ENCODE peak calls at places on chromosomes 12 and 14, in four cellular contexts. P is K562, C is HepG2, T is HCT116. V is an unnamed sample.

GRCh38 chr12:104258476-104259067 is 43.0 kb downstream of the TXNRD1 start:
- DNase-seq in T (no peak), P (no peak), C (no peak), V (no peak)

GRCh38 chr12:79887912-79888311 is 47.0 kb downstream of the PPP1R12A start:
- DNase-seq in C (no peak), T (no peak), P (no peak), V (no peak)

GRCh38 chr12:71787574-71787973 is 32.9 kb downstream of the RAB21 start:
- DNase-seq in T (no peak), P (no peak), C (no peak), V (no peak)

GRCh38 chr14:53027562-53027961 is 76.7 kb upstream of the FERMT2 start:
- DNase-seq in C (no peak), T (no peak), P (no peak), V (no peak)

GRCh38 chr12:111220363-111220762 is 148.5 kb downstream of the PHETA1 start:
- DNase-seq in P (no peak), T (no peak), C (no peak), V (no peak)

GRCh38 chr12:9340422-9341259 is 132.4 kb upstream of the PZP start:
- DNase-seq in C (no peak), P (no peak), T (no peak), V (no peak)

GRCh38 chr14:94679106-94679819 is 67.1 kb downstream of the SERPINA3 start:
- DNase-seq in T (no peak), P (no peak), C (no peak), V (no peak)

GRCh38 chr14:76918751-76919421 is 92.7 kb downstream of the LRRC74A start:
- DNase-seq in T (peak), P (peak), C (peak), V (peak)

GRCh38 chr14:21095430-21096205 is 2.8 kb downstream of the ZNF219 start:
- DNase-seq in P (peak), T (no peak), C (no peak), V (no peak)

GRCh38 chr12:110065540-110065939 is 17.2 kb upstream of the C12orf76 start:
- DNase-seq in T (no peak), C (no peak), P (no peak), V (no peak)

GRCh38 chr12:31727197-31727596 is 1.6 kb downstream of the AMN1 start:
- DNase-seq in C (no peak), T (no peak), P (no peak), V (no peak)

GRCh38 chr12:120630139-120630895 is 10.1 kb upstream of the CABP1 start:
- DNase-seq in C (no peak), P (no peak), T (no peak), V (no peak)

GRCh38 chr12:80216890-80217559 is 117.7 kb downstream of the OTOGL start:
- DNase-seq in T (no peak), P (no peak), C (no peak), V (no peak)

GRCh38 chr12:56631790-56632700 is 1.9 kb upstream of the BAZ2A start:
- DNase-seq in T (no peak), P (peak), C (peak), V (peak)

GRCh38 chr12:121668750-121669524 is 517 bp downstream of the MORN3 start:
- DNase-seq in C (peak), T (no peak), P (peak), V (peak)

GRCh38 chr12:76719171-76719631 is 44.7 kb upstream of the ZDHHC17 start:
- DNase-seq in C (no peak), T (no peak), P (no peak), V (no peak)

GRCh38 chr12:117724545-117724944 is 244.2 kb downstream of the KSR2 start:
- DNase-seq in C (no peak), T (no peak), P (no peak), V (no peak)

GRCh38 chr12:21831671-21832357 is 57.3 kb upstream of the KCNJ8 start:
- DNase-seq in T (no peak), P (no peak), C (no peak), V (no peak)

GRCh38 chr12:121789233-121789781 is 4.2 kb downstream of the RHOF start:
- DNase-seq in T (no peak), C (no peak), P (no peak), V (no peak)

GRCh38 chr14:102461490-102462317 is 47.9 kb downstream of the ANKRD9 start:
- DNase-seq in T (no peak), P (no peak), C (no peak), V (no peak)

GRCh38 chr14:21244546-21244945 is 24.7 kb downstream of the HNRNPC start:
- DNase-seq in P (no peak), T (no peak), C (no peak), V (no peak)

DNA sequence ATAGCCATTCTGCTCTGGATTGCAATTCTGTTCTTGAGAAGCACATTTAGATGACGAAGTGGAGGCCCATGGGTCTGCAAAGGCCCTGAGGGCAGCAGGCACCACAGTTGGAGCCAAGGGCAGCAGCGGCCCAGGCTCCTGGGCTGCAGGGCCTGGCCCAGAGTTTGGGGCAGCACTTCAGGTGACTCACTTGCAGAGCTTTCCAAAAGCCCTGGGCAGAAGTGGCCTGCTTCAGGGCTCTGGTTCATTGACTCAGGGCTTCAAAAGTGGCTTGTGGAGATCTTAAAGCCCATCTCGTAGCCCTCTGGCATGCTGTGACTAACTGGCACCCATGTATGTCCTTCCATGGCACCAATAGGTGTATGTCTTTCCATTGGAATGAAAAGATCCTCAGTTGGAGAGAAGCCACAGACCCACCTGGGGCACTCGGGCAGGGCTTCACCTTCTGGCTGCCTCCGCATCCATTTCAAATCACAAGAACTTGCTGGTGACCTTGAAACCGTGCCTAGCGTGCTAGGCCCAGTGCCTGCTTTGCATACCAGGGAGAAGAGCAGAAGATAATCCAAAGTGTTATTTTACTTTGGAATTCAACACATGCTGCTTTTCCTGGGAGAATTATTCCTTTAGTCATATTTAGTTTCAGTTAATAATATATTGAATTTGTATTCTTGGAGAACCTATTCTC is 106.7 kb downstream of the PRMT8 start:
- DNase-seq in T (no peak), P (no peak), C (no peak), V (no peak)
- TF ChIP-seq JUND in T (no peak), P (no peak), C (no peak), V (no peak)

DNA sequence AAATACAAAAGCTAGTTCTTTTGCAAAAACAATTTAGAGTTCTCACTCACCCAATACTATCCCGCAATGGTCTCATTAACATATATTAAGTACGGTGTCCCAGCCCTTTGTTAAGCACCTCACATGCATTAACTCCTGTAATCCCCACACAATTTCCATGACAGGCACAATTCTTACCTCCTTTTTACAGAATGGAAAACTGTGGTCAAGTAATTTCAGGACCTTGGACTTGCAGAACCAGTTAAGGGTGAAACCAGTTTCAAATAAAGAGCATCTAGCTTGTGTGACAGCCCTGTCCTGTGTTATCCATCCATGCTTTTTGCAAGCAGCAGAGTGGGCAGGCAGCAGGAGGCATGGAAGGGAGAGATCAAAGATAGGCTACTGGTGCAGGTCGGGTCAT is 470.8 kb downstream of the NELL2 start:
- DNase-seq in P (no peak), C (no peak), T (no peak), V (no peak)
- TF ChIP-seq JUND in P (no peak), C (no peak), T (no peak), V (no peak)

GRCh38 chr12:78239566-78239965 is 408.9 kb downstream of the NAV3 start:
- DNase-seq in P (no peak), C (no peak), T (no peak), V (no peak)

GRCh38 chr12:78241472-78241871 is 410.8 kb downstream of the NAV3 start:
- DNase-seq in T (no peak), C (no peak), P (no peak), V (no peak)

GRCh38 chr12:78236264-78236663 is 405.6 kb downstream of the NAV3 start:
- DNase-seq in P (no peak), C (no peak), T (no peak), V (no peak)

GRCh38 chr12:78245111-78245510 is 414.4 kb downstream of the NAV3 start:
- DNase-seq in T (no peak), C (no peak), P (no peak), V (no peak)

DNA sequence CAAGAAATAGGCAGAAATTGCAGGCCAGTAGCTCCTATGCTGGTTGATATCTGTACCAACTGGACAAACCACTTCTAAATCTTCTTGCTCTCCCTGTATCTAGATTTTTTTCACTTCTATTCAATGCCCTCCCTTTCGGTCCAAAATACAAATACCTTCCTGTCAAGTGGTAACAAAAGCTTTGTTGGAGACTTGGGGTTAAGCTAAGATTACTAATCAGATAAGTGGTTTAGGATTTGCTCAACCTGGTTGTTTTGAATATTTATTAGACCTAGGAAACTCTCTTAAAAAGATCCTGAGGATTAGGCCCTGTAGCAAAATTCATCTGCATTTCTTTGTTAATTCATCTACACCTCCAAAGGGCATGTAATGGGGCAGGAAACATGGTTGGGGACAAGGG is 410.1 kb downstream of the NAV3 start:
- DNase-seq in T (no peak), C (no peak), P (no peak), V (no peak)
- TF ChIP-seq JUND in T (no peak), C (no peak), P (no peak), V (no peak)

GRCh38 chr14:32702571-32702970 is 236.1 kb upstream of the NPAS3 start:
- DNase-seq in T (no peak), C (no peak), P (no peak), V (no peak)
- TF ChIP-seq JUND in T (no peak), C (no peak), P (no peak), V (no peak)

GRCh38 chr12:127130506-127131100 is 1136.4 kb upstream of the TMEM132C start:
- DNase-seq in T (no peak), P (no peak), C (no peak), V (no peak)
- TF ChIP-seq JUND in T (no peak), P (no peak), C (no peak), V (no peak)

GRCh38 chr12:92244036-92244435 is 98.4 kb upstream of the BTG1 start:
- DNase-seq in P (no peak), T (no peak), C (no peak), V (no peak)
- TF ChIP-seq JUND in P (no peak), T (no peak), C (no peak), V (no peak)

GRCh38 chr12:93089805-93090569 is 160.9 kb upstream of the EEA1 start:
- DNase-seq in T (peak), P (peak), C (no peak), V (no peak)
- TF ChIP-seq JUND in T (peak), P (peak), C (no peak), V (no peak)

GRCh38 chr12:41269056-41269455 is 80.9 kb downstream of the PDZRN4 start:
- DNase-seq in C (no peak), T (no peak), P (no peak), V (peak)

DNA sequence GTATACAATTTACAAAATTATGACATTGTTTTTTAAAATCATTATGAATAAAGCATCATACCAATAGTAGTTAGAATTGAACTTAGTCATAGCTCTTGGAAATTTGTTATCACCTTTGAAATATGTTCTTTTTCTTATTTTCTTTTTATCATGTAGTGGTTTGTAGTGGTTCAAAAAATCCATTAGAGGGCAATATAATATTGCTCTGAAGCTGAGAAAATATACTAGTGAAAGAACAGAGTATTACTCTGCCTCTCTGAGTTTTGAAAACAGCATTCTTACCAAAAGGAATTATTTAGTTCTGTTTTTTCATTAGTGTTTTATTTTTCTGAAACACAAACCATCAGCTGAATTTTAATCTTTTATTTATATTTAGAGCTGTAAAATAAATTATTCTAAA is 76.2 kb downstream of the PDZRN4 start:
- DNase-seq in P (no peak), T (no peak), C (peak), V (peak)
- TF ChIP-seq JUND in P (no peak), T (no peak), C (no peak), V (no peak)

DNA sequence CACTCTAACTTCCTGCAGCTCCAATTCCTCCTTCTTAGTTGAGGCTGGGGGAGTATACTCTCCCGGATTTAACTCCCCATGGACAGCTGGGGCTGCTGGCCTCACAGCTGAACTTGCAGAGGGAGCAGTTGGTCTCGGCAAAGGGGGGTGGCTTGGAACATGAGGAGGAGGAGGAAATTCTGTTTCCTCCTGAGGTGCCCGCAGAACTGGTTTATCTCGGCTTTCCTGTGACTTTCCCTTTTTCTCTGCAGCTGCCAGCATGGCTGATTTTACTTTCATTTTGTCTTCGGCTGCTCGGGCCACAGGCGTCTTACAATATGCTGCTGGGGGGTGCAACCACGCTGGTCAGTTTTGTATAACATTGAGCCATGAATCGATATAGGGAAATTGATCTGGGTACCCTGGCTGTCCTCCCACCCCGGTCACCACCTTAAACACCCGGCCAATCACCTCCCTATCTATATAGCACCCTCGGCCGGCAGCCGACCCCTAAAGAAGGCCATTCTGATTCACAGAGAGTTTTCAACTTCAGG is 1317.6 kb downstream of the TMEM121 start:
- DNase-seq in C (no peak), T (no peak), P (no peak), V (peak)
- TF ChIP-seq JUND in C (no peak), T (no peak), P (no peak), V (no peak)

V was measured in T47D.